ENCODE peak calls at places on chromosomes 13 and 19, in five cellular contexts. J is GM20000; D is stimulated activated effector memory CD8-positive, alpha-beta T cell treated with anti-CD3 and anti-CD28 coated beads, Interleukin-12 subunit alpha, Interleukin-12 subunit beta, amount 100 ng/mL, for 72 hours; I is body of pancreas; W is nucleus accumbens. F is an unnamed sample.

GRCh38 chr13:50481936-50482335 is 361.6 kb downstream of the DLEU7 start:
- DNase-seq in J (no peak), D (no peak), I (no peak), W (no peak), F (no peak)

GRCh38 chr13:114152831-114153371 is 20.5 kb upstream of the RASA3 start:
- DNase-seq in J (no peak), D (no peak), I (no peak), W (no peak), F (no peak)

GRCh38 chr19:4624301-4624700 is 15.0 kb upstream of the TNFAIP8L1 start:
- DNase-seq in J (no peak), D (no peak), I (no peak), W (no peak), F (no peak)

GRCh38 chr19:35673121-35673804 is 6.9 kb downstream of the UPK1A start:
- DNase-seq in J (peak; percentile 79), D (peak; percentile 43), I (peak; percentile 31), W (no peak), F (no peak)

GRCh38 chr19:5501907-5502306 is 46.7 kb downstream of the ZNRF4 start:
- DNase-seq in J (no peak), D (no peak), I (no peak), W (no peak), F (no peak)

GRCh38 chr19:46466536-46467199 is 4.7 kb downstream of the PNMA8A start:
- DNase-seq in J (peak; percentile 62), D (no peak), I (no peak), W (no peak), F (no peak)

GRCh38 chr13:88751994-88752393 is 1080.8 kb downstream of the SLITRK5 start:
- DNase-seq in J (no peak), D (no peak), I (no peak), W (no peak), F (no peak)

GRCh38 chr19:11380653-11381534 is 3.2 kb downstream of the EPOR start:
- DNase-seq in J (peak; percentile 98), D (peak; percentile 84), I (peak; percentile 96), W (peak; percentile 76), F (peak; percentile 77)

GRCh38 chr19:34961775-34962174 is 2.3 kb downstream of the ZNF792 start:
- DNase-seq in J (no peak), D (no peak), I (no peak), W (no peak), F (no peak)

GRCh38 chr13:95098916-95099315 is 202.3 kb downstream of the ABCC4 start:
- DNase-seq in J (no peak), D (no peak), I (no peak), W (no peak), F (no peak)

GRCh38 chr13:31134055-31134711 is 27.5 kb downstream of the HSPH1 start:
- DNase-seq in J (no peak), D (no peak), I (no peak), W (no peak), F (no peak)

GRCh38 chr19:16088985-16089846 is 12.9 kb downstream of the TPM4 start:
- DNase-seq in J (no peak), D (no peak), I (peak; percentile 34), W (no peak), F (no peak)

GRCh38 chr13:51113186-51113881 is 2.3 kb upstream of the C13orf42 start:
- DNase-seq in J (no peak), D (no peak), I (no peak), W (no peak), F (no peak)

GRCh38 chr13:91242652-91243051 is 104.8 kb upstream of the MIR17HG start:
- DNase-seq in J (no peak), D (no peak), I (no peak), W (no peak), F (no peak)

GRCh38 chr13:32179708-32180107 is 135.5 kb downstream of the ZAR1L start:
- DNase-seq in J (no peak), D (no peak), I (no peak), W (no peak), F (no peak)

GRCh38 chr19:9406798-9407352 is 28.5 kb downstream of the ZNF266 start:
- DNase-seq in J (peak; percentile 38), D (no peak), I (peak; percentile 76), W (peak; percentile 22), F (no peak)

GRCh38 chr13:113245858-113246791 is 36.7 kb downstream of the CUL4A start:
- DNase-seq in J (no peak), D (no peak), I (no peak), W (no peak), F (no peak)